ENCODE peak calls at places on chromosomes 13 and 19, in five cellular contexts. One of them, this sample, is unnamed.

GRCh38 chr13:105665284-105665683 is 870.2 kb downstream of the EFNB2 start:
- DNase-seq in stimulated activated CD4-positive, alpha-beta T cell treated with anti-CD3 and anti-CD28 coated beads, Interleukin-1b, Interleukin-23, amount 100 ng/mL, for 1 hour: no peak
- DNase-seq in HAP-1: no peak
- DNase-seq in GM04503: peak; percentile 15
- DNase-seq in IMR-90: peak; percentile 54
- DNase-seq in this sample: no peak

GRCh38 chr19:41351339-41352245 is 2.1 kb downstream of the TGFB1 start:
- DNase-seq in stimulated activated CD4-positive, alpha-beta T cell treated with anti-CD3 and anti-CD28 coated beads, Interleukin-1b, Interleukin-23, amount 100 ng/mL, for 1 hour: peak; percentile 65
- DNase-seq in HAP-1: peak; percentile 78
- DNase-seq in GM04503: no peak
- DNase-seq in IMR-90: peak; percentile 42
- DNase-seq in this sample: peak; percentile 63

GRCh38 chr19:6519289-6519688 is 11.5 kb upstream of the TNFSF9 start:
- DNase-seq in stimulated activated CD4-positive, alpha-beta T cell treated with anti-CD3 and anti-CD28 coated beads, Interleukin-1b, Interleukin-23, amount 100 ng/mL, for 1 hour: no peak
- DNase-seq in HAP-1: no peak
- DNase-seq in GM04503: peak; percentile 67
- DNase-seq in IMR-90: peak; percentile 61
- DNase-seq in this sample: no peak

GRCh38 chr13:65638572-65639168 is 1591.5 kb downstream of the PCDH9 start:
- DNase-seq in stimulated activated CD4-positive, alpha-beta T cell treated with anti-CD3 and anti-CD28 coated beads, Interleukin-1b, Interleukin-23, amount 100 ng/mL, for 1 hour: no peak
- DNase-seq in HAP-1: peak; percentile 43
- DNase-seq in GM04503: peak; percentile 4
- DNase-seq in IMR-90: peak; percentile 63
- DNase-seq in this sample: peak; percentile 55

GRCh38 chr13:108877300-108877699 is 247.9 kb downstream of the MYO16 start:
- DNase-seq in stimulated activated CD4-positive, alpha-beta T cell treated with anti-CD3 and anti-CD28 coated beads, Interleukin-1b, Interleukin-23, amount 100 ng/mL, for 1 hour: no peak
- DNase-seq in HAP-1: no peak
- DNase-seq in GM04503: no peak
- DNase-seq in IMR-90: peak; percentile 51
- DNase-seq in this sample: peak; percentile 20

GRCh38 chr19:19403373-19403901 is 2.0 kb upstream of the GATAD2A start:
- DNase-seq in stimulated activated CD4-positive, alpha-beta T cell treated with anti-CD3 and anti-CD28 coated beads, Interleukin-1b, Interleukin-23, amount 100 ng/mL, for 1 hour: no peak
- DNase-seq in HAP-1: no peak
- DNase-seq in GM04503: no peak
- DNase-seq in IMR-90: peak; percentile 44
- DNase-seq in this sample: no peak

GRCh38 chr19:49447485-49448431 is 3.9 kb downstream of the PIH1D1 start:
- DNase-seq in stimulated activated CD4-positive, alpha-beta T cell treated with anti-CD3 and anti-CD28 coated beads, Interleukin-1b, Interleukin-23, amount 100 ng/mL, for 1 hour: no peak
- DNase-seq in HAP-1: peak; percentile 83
- DNase-seq in GM04503: no peak
- DNase-seq in IMR-90: peak; percentile 8
- DNase-seq in this sample: no peak

GRCh38 chr19:497861-498590 is 1.7 kb downstream of the MADCAM1 start:
- DNase-seq in stimulated activated CD4-positive, alpha-beta T cell treated with anti-CD3 and anti-CD28 coated beads, Interleukin-1b, Interleukin-23, amount 100 ng/mL, for 1 hour: no peak
- DNase-seq in HAP-1: no peak
- DNase-seq in GM04503: no peak
- DNase-seq in IMR-90: no peak
- DNase-seq in this sample: no peak

GRCh38 chr13:43786766-43787517 is at the start of gene ENOX1:
- DNase-seq in stimulated activated CD4-positive, alpha-beta T cell treated with anti-CD3 and anti-CD28 coated beads, Interleukin-1b, Interleukin-23, amount 100 ng/mL, for 1 hour: no peak
- DNase-seq in HAP-1: peak; percentile 76
- DNase-seq in GM04503: no peak
- DNase-seq in IMR-90: peak; percentile 74
- DNase-seq in this sample: peak; percentile 86

GRCh38 chr19:2711175-2711936 is 8.9 kb upstream of the GNG7 start:
- DNase-seq in stimulated activated CD4-positive, alpha-beta T cell treated with anti-CD3 and anti-CD28 coated beads, Interleukin-1b, Interleukin-23, amount 100 ng/mL, for 1 hour: no peak
- DNase-seq in HAP-1: no peak
- DNase-seq in GM04503: no peak
- DNase-seq in IMR-90: peak; percentile 95
- DNase-seq in this sample: no peak

GRCh38 chr19:1882089-1882785 is 3.1 kb downstream of the ABHD17A start:
- DNase-seq in stimulated activated CD4-positive, alpha-beta T cell treated with anti-CD3 and anti-CD28 coated beads, Interleukin-1b, Interleukin-23, amount 100 ng/mL, for 1 hour: peak; percentile 71
- DNase-seq in HAP-1: no peak
- DNase-seq in GM04503: no peak
- DNase-seq in IMR-90: no peak
- DNase-seq in this sample: peak; percentile 43

GRCh38 chr19:54477650-54478049 is 4.6 kb upstream of the CDC42EP5 start:
- DNase-seq in stimulated activated CD4-positive, alpha-beta T cell treated with anti-CD3 and anti-CD28 coated beads, Interleukin-1b, Interleukin-23, amount 100 ng/mL, for 1 hour: no peak
- DNase-seq in HAP-1: no peak
- DNase-seq in GM04503: no peak
- DNase-seq in IMR-90: no peak
- DNase-seq in this sample: no peak

GRCh38 chr19:7921955-7922840 is 2.1 kb downstream of the SNAPC2 start:
- DNase-seq in stimulated activated CD4-positive, alpha-beta T cell treated with anti-CD3 and anti-CD28 coated beads, Interleukin-1b, Interleukin-23, amount 100 ng/mL, for 1 hour: no peak
- DNase-seq in HAP-1: no peak
- DNase-seq in GM04503: no peak
- DNase-seq in IMR-90: no peak
- DNase-seq in this sample: no peak

GRCh38 chr19:51219307-51219706 is 5.6 kb upstream of the CD33 start:
- DNase-seq in stimulated activated CD4-positive, alpha-beta T cell treated with anti-CD3 and anti-CD28 coated beads, Interleukin-1b, Interleukin-23, amount 100 ng/mL, for 1 hour: no peak
- DNase-seq in HAP-1: no peak
- DNase-seq in GM04503: no peak
- DNase-seq in IMR-90: no peak
- DNase-seq in this sample: no peak

GRCh38 chr19:4597975-4598671 is 38.6 kb upstream of the SEMA6B start:
- DNase-seq in stimulated activated CD4-positive, alpha-beta T cell treated with anti-CD3 and anti-CD28 coated beads, Interleukin-1b, Interleukin-23, amount 100 ng/mL, for 1 hour: peak; percentile 6
- DNase-seq in HAP-1: peak; percentile 92
- DNase-seq in GM04503: no peak
- DNase-seq in IMR-90: no peak
- DNase-seq in this sample: peak; percentile 92

This sample was measured in cardiac muscle cell.